ENCODE peak calls at places on chromosome X, in seven cellular contexts. W is GM12878, V is HepG2, X is HCT116, T is SK-N-SH, B is K562, J is H1. A is an unnamed sample.

GRCh38 chrX:139113682-139114081 is 402.2 kb upstream of the FGF13 start:
- DNase-seq in B (no peak), W (no peak), X (no peak), J (no peak), T (no peak), V (no peak), A (no peak)

GRCh38 chrX:101450951-101451350 is 34.3 kb upstream of the ARMCX4 start:
- DNase-seq in X (no peak), V (no peak), B (no peak), T (no peak), W (no peak), J (no peak), A (no peak)

GRCh38 chrX:153763298-153763932 is 634 bp upstream of the PLXNB3 start:
- DNase-seq in B (no peak), J (no peak), V (peak; percentile 45), X (no peak), W (no peak), T (no peak), A (no peak)

GRCh38 chrX:109862386-109862910 is 129.4 kb upstream of the ACSL4 start:
- DNase-seq in J (no peak), T (no peak), V (no peak), B (no peak), W (no peak), X (no peak), A (no peak)

GRCh38 chrX:82127228-82128123 is 925.6 kb downstream of the SH3BGRL start:
- DNase-seq in J (no peak), B (no peak), T (no peak), V (no peak), X (no peak), W (peak; percentile 2), A (no peak)

GRCh38 chrX:16319929-16320328 is 152.6 kb downstream of the MAGEB17 start:
- DNase-seq in W (no peak), V (no peak), B (no peak), X (no peak), T (no peak), J (no peak), A (no peak)

GRCh38 chrX:106281383-106281782 is 113.3 kb downstream of the PWWP3B start:
- DNase-seq in W (no peak), J (no peak), V (no peak), B (no peak), X (no peak), T (no peak), A (no peak)

GRCh38 chrX:111181883-111182400 is 86.0 kb downstream of the PAK3 start:
- DNase-seq in B (no peak), V (no peak), W (no peak), X (no peak), T (no peak), J (no peak), A (no peak)

GRCh38 chrX:2677764-2678163 is 13.3 kb upstream of the CD99 start:
- DNase-seq in T (no peak), X (peak; percentile 40), B (peak; percentile 31), V (no peak), W (no peak), J (no peak), A (peak; percentile 55)

GRCh38 chrX:12249997-12250396 is 111.7 kb downstream of the FRMPD4 start:
- DNase-seq in X (no peak), J (no peak), W (no peak), T (no peak), V (no peak), B (no peak), A (no peak)

GRCh38 chrX:108022491-108023089 is 22.3 kb upstream of the VSIG1 start:
- DNase-seq in J (no peak), T (no peak), B (no peak), W (no peak), V (no peak), X (no peak), A (no peak)

GRCh38 chrX:19827088-19827487 is 60.3 kb downstream of the SH3KBP1 start:
- DNase-seq in B (no peak), V (no peak), J (no peak), W (no peak), X (no peak), T (no peak), A (no peak)

GRCh38 chrX:4656419-4656818 is 943.0 kb upstream of the PRKX start:
- DNase-seq in V (no peak), B (no peak), X (no peak), T (no peak), J (no peak), W (no peak), A (no peak)

GRCh38 chrX:129831486-129831885 is 12.2 kb downstream of the ZDHHC9 start:
- DNase-seq in B (no peak), W (no peak), V (no peak), J (no peak), X (no peak), T (no peak), A (no peak)

GRCh38 chrX:88863726-88864125 is 116.7 kb downstream of the CPXCR1 start:
- DNase-seq in W (no peak), V (no peak), B (no peak), X (no peak), J (no peak), T (peak; percentile 0), A (no peak)

DNA sequence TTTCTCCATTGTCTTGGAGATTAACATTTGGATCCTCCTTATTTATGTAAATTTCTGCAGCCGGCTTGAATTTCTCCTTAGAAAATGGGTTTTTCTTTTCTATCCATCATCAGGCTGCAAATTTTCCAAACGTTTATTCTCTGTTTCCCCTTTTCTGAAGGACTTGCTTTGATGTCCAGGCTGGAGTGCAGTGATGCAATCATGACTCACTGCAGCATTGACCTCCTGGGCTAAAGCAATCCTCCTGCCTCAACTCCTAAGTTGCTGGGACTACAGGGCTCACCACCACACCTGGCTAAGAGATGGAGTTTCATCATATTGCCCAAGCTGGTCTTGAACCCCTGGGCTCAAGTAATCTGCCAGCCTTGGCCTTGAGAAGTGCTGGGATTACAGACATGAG is 144.0 kb upstream of the ZXDB start:
- DNase-seq in V (peak; percentile 3), X (no peak), B (no peak), J (no peak), W (no peak), T (no peak), A (no peak)
- TF ChIP-seq SIN3A in V (no peak), X (no peak), B (no peak), J (no peak), W (no peak), T (no peak), A (no peak)

GRCh38 chrX:40539214-40540142 is 41.3 kb upstream of the ATP6AP2 start:
- DNase-seq in V (no peak), B (peak; percentile 55), W (peak; percentile 56), T (no peak), X (no peak), J (no peak), A (no peak)
- TF ChIP-seq SIN3A in V (no peak), B (no peak), W (no peak), T (no peak), X (no peak), J (no peak), A (no peak)

GRCh38 chrX:132184871-132185270 is 34.4 kb downstream of the RAP2C start:
- DNase-seq in J (no peak), W (no peak), X (no peak), B (no peak), V (no peak), T (no peak), A (no peak)
- TF ChIP-seq SIN3A in J (no peak), W (no peak), X (no peak), B (no peak), V (no peak), T (no peak), A (no peak)

GRCh38 chrX:114582698-114583395 is 1.0 kb upstream of the HTR2C start:
- DNase-seq in W (no peak), X (no peak), V (no peak), T (no peak), B (no peak), J (no peak), A (no peak)
- TF ChIP-seq SIN3A in W (no peak), X (no peak), V (no peak), T (no peak), B (no peak), J (no peak), A (no peak)

DNA sequence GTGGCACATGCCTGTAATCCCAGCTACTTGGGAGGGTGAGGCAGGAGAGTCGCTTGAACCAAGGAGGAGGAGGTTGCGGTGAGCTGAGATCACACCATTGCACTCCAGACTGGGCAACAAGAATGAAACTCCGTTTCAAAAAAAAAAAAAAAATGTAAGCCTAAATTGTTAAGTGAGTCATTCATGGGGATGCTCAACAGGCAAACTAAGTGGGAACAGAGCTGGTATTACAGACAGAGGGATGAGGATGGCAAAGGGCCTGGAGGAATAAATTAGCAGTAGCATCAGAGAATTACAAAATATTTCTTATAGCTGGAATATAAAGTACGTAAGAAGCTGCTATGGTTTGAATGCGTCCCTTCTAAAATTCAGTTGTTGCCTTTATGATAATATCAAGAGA is 43.4 kb upstream of the OGT start:
- DNase-seq in X (no peak), J (no peak), V (no peak), T (no peak), W (no peak), B (no peak), A (no peak)
- TF ChIP-seq SIN3A in X (no peak), J (no peak), V (no peak), T (no peak), W (no peak), B (no peak), A (no peak)

GRCh38 chrX:40146471-40147398 is 49.0 kb upstream of the BCOR start:
- DNase-seq in W (no peak), B (no peak), T (peak; percentile 65), J (no peak), X (no peak), V (no peak), A (no peak)
- TF ChIP-seq SIN3A in W (no peak), B (no peak), T (no peak), J (no peak), X (no peak), V (no peak), A (no peak)

DNA sequence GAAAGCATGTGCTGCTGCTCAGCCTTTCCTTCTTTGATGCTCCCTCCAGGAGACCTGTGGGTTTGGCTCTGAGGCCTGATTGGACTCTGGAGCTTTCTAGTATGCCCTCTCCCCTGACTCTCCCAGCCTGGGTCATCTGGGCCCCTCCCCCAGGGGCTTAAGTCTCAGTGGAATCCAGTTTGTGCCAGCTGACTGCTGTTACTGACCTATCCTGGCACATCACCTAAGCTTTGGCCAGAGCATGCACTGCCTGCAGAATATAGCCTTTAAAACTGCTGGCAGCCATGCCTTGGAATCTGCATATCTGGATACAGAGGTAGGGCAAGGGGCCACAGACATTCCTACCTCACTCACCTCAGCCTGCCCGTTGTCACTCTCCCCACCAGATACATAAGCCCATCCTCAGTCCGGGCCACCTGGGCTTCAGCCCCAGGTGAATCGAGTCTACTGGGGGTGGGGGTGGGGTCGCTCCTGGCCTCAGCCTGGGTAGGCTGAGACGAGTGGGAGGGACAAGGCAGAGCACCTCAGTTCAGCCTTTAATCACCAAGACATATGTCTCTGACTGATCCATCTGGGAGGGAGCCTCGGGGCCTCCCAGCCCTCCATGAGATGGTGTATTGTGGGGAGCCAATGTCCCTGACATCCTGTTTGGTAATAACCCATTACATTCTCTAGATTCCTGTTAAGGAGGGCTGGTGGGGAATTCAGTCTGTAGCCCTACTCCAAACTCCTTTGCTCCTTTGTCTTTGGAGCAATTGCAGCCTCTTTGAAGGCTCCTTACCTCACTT is 61.2 kb downstream of the STARD8 start:
- DNase-seq in W (no peak), T (no peak), J (no peak), B (no peak), X (no peak), V (no peak), A (no peak)
- TF ChIP-seq SIN3A in W (no peak), T (no peak), J (no peak), B (no peak), X (no peak), V (no peak), A (no peak)

GRCh38 chrX:56397636-56398035 is 165.5 kb downstream of the KLF8 start:
- DNase-seq in X (no peak), J (no peak), B (no peak), T (no peak), V (no peak), W (no peak), A (no peak)
- TF ChIP-seq SIN3A in X (no peak), J (no peak), B (no peak), T (no peak), V (no peak), W (no peak), A (no peak)